ENCODE peak calls at places on chromosomes 6 and 20, in eight cellular contexts. E is A549, W is breast epithelium, F is uterus, O is IMR-90, D is lower leg skin, X is NB4, L is sigmoid colon. T is an unnamed sample.

GRCh38 chr6:90574610-90575009 is 12.3 kb downstream of the MAP3K7 start:
- DNase-seq in X (peak), D (no peak), W (no peak), F (no peak), O (peak), L (no peak), E (no peak), T (no peak)

GRCh38 chr6:57040011-57040410 is 6.5 kb upstream of the KIAA1586 start:
- DNase-seq in D (no peak), L (no peak), X (peak), W (no peak), O (no peak), E (peak), F (no peak), T (no peak)

GRCh38 chr6:159908535-159908934 is 17.7 kb downstream of the MAS1 start:
- DNase-seq in E (no peak), W (no peak), L (no peak), F (no peak), X (peak), D (no peak), O (peak), T (no peak)

GRCh38 chr6:131900231-131900630 is 50.9 kb downstream of the CCN2 start:
- DNase-seq in W (no peak), D (no peak), X (no peak), F (no peak), E (no peak), O (no peak), L (no peak), T (no peak)

GRCh38 chr6:143187173-143187908 is 126.7 kb downstream of the AIG1 start:
- DNase-seq in X (no peak), O (peak), W (no peak), E (no peak), L (no peak), F (no peak), D (peak), T (no peak)

GRCh38 chr6:32692019-32692418 is 25.6 kb upstream of the HLA-DQB1 start:
- DNase-seq in D (no peak), W (no peak), F (no peak), X (no peak), O (no peak), L (no peak), E (no peak), T (no peak)

GRCh38 chr6:4936681-4937041 is 67.2 kb downstream of the RPP40 start:
- DNase-seq in E (peak), X (peak), O (peak), F (peak), D (no peak), W (no peak), L (no peak), T (no peak)

GRCh38 chr6:128725271-128726233 is 157.4 kb upstream of the LAMA2 start:
- DNase-seq in E (peak), W (no peak), L (no peak), F (peak), D (peak), X (peak), O (peak), T (no peak)

GRCh38 chr6:25899123-25899522 is 25.1 kb upstream of the SLC17A3 start:
- DNase-seq in O (no peak), E (no peak), D (no peak), W (no peak), X (no peak), F (no peak), L (no peak), T (no peak)

GRCh38 chr6:150992682-150993081 is 127.2 kb downstream of the MTHFD1L start:
- DNase-seq in O (peak), F (no peak), W (no peak), D (no peak), X (no peak), E (no peak), L (no peak), T (no peak)

GRCh38 chr6:142696123-142696522 is 248.9 kb downstream of the HIVEP2 start:
- DNase-seq in W (no peak), F (no peak), X (no peak), D (no peak), E (no peak), L (no peak), O (no peak), T (no peak)

GRCh38 chr6:169070506-169071176 is 183.0 kb downstream of the THBS2 start:
- DNase-seq in F (peak), L (peak), E (peak), O (peak), X (peak), W (peak), D (peak), T (no peak)

GRCh38 chr6:139473239-139473701 is 98.8 kb upstream of the CITED2 start:
- DNase-seq in F (peak), O (no peak), E (no peak), X (no peak), L (peak), W (no peak), D (peak), T (no peak)

GRCh38 chr6:10399451-10399850 is 15.4 kb downstream of the TFAP2A start:
- DNase-seq in W (no peak), F (no peak), X (no peak), L (no peak), E (no peak), O (no peak), D (no peak), T (no peak)

GRCh38 chr6:16286151-16286522 is 47.8 kb downstream of the GMPR start:
- DNase-seq in F (peak), E (peak), O (peak), W (no peak), X (peak), D (no peak), L (no peak), T (peak)

GRCh38 chr6:33105916-33106871 is 30.4 kb downstream of the HLA-DPB1 start:
- DNase-seq in E (no peak), L (no peak), F (no peak), X (no peak), O (no peak), D (no peak), W (peak), T (no peak)

GRCh38 chr20:37315293-37316110 is 26.0 kb downstream of the MANBAL start:
- DNase-seq in O (peak), F (peak), W (no peak), E (no peak), D (peak), L (peak), X (peak), T (peak)
- TF ChIP-seq POLR2A in O (peak), F (peak), W (no peak), E (no peak), D (no peak), L (no peak), X (no peak), T (peak)

DNA sequence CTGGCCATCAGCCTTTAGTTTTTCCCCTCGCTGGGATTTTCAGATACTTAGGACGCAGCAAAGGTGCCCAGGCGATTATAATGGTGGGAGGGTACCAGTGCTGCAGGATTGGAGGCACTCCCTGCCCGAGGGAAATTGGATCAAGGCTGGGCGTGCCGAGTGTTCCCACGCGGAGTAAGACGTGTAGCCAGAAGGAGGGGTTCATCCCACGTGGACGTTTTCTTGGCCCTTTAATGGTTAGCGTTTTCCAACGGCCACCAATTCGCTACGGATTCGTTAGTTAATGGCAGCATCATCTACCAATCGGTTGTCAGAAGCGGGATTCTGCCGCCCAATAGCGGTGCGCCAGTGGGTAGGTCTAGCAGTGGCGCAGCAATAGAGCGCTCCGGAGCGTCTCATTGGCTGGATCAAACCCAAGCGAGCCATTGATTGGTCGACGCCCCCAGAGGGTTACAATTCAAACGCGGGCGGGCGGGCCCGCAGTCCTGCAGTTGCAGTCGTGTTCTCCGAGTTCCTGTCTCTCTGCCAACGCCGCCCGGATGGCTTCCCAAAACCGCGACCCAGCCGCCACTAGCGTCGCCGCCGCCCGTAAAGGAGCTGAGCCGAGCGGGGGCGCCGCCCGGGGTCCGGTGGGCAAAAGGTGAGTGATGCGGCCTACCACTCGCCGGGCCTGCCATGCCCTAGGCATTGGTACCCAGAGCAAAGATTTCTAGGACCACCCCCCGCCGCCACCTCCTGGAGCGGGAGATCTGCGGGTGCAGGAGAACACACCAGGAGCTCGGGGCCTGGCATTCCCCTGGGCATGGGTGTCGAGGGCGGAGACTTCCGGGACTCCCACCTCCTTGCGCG is at the start of gene UBE2C:
- DNase-seq in O (peak), W (peak), X (peak), F (peak), L (peak), D (peak), E (peak), T (peak)
- TF ChIP-seq POLR2A in O (peak), W (no peak), X (no peak), F (no peak), L (no peak), D (no peak), E (peak), T (peak)

DNA sequence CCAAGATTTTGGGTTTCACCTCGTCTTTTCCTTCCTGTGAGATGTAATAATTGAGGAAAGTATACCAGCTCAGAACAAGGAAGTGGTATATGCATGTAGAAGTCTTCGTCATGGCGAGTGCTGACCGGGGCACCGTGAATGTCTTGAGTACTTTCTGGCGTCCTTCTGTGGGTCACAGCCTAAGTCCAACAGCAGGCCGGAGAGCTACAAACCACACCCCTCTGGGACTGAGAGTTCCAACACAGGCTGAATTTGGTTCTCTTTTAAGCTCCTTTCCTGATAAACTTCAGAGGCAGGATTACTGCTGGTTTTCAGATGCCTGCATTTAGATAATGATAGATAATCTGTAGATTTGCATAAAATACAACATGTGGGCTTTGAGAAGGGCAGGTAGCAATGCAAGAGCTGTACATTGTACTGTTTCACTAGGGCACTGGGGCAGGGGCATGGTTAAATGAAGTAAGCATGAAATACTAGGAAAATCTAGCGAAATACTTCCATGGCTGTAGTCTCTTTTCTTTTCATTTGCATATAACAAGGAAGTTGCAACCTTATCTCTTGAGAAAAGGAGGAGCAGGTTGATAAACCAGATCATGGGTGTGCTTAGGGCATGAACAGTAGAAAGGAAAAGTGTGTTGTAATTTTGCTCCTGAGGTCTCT is at the start of gene ADTRP:
- DNase-seq in F (no peak), O (no peak), W (no peak), E (no peak), D (no peak), X (peak), L (no peak), T (no peak)
- TF ChIP-seq POLR2A in F (no peak), O (no peak), W (no peak), E (no peak), D (no peak), X (no peak), L (no peak), T (no peak)

DNA sequence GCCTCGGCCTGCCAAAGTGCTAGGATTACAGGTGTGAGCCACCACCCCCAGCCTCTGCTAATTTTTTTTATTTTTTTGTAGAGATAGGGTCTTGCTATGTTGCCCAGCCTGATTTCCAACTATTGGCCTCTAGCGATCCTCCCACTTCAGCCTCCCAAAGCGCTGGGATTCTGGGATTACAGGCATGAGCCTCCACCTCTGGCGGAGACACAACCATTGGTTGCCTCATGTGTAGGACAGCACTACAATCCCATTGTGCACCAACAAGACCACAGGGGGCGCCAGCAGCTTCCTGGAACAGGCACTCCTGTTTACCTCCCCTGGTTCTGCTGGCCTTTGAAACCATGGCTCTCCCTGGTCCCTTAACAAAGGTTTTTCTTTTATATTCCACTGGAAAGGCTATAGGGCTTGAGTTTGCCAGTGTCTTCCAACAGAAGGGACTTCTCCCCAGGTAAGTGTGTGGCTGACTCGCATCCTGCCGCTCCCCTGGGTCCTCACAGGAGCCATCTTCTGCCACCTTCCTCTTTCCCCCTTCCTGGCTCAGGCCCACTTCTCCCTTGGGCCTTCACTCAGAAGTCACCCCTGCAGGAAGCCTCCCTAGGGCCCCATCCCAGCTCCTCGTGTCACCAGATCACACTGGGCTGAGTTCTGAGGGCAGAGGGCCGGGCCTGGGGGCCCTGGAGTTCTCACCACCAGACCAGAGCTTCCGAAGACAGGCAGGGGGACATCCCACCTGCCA is 39.2 kb upstream of the TLDC2 start:
- DNase-seq in W (no peak), E (peak), L (peak), X (peak), D (no peak), O (peak), F (peak), T (no peak)
- TF ChIP-seq POLR2A in W (no peak), E (no peak), L (no peak), X (no peak), D (no peak), O (no peak), F (no peak), T (no peak)

GRCh38 chr20:45355685-45356084 is 7.3 kb upstream of the SYS1 start:
- DNase-seq in D (no peak), L (no peak), W (no peak), E (no peak), X (no peak), F (no peak), O (no peak), T (no peak)

GRCh38 chr20:45359406-45360148 is 3.4 kb upstream of the SYS1 start:
- DNase-seq in F (peak), W (peak), O (no peak), D (no peak), E (no peak), X (no peak), L (peak), T (no peak)

GRCh38 chr20:45359069-45359405 is 3.9 kb upstream of the SYS1 start:
- DNase-seq in L (peak), X (no peak), D (no peak), W (peak), F (peak), O (peak), E (no peak), T (no peak)

GRCh38 chr20:45355209-45355608 is 7.0 kb upstream of the SDC4 start:
- DNase-seq in X (no peak), F (no peak), E (no peak), L (peak), D (no peak), W (no peak), O (peak), T (no peak)

GRCh38 chr20:45358282-45359068 is 4.5 kb upstream of the SYS1 start:
- DNase-seq in F (peak), E (no peak), W (peak), D (peak), L (peak), X (peak), O (peak), T (no peak)
- TF ChIP-seq POLR2A in F (no peak), E (no peak), W (peak), D (no peak), L (peak), X (no peak), O (no peak), T (no peak)

GRCh38 chr20:59044295-59044694 is 1.7 kb upstream of the PRELID3B start:
- DNase-seq in L (no peak), E (no peak), F (no peak), O (no peak), D (no peak), W (no peak), X (no peak), T (no peak)

GRCh38 chr20:59042796-59043621 is 423 bp upstream of the PRELID3B start:
- DNase-seq in E (peak), D (peak), O (peak), X (peak), L (peak), W (peak), F (peak), T (peak)

GRCh38 chr20:59040682-59041081 is 1.9 kb downstream of the PRELID3B start:
- DNase-seq in E (no peak), W (no peak), L (no peak), O (no peak), X (no peak), F (no peak), D (no peak), T (no peak)

GRCh38 chr20:59043698-59044097 is 1.1 kb upstream of the PRELID3B start:
- DNase-seq in X (peak), L (no peak), O (no peak), D (no peak), F (no peak), E (no peak), W (no peak), T (no peak)

GRCh38 chr20:59042151-59042795 is at the start of gene PRELID3B:
- DNase-seq in F (no peak), X (peak), D (no peak), E (peak), L (peak), O (no peak), W (no peak), T (no peak)
- TF ChIP-seq POLR2A in F (no peak), X (peak), D (no peak), E (peak), L (peak), O (no peak), W (no peak), T (peak)